ENCODE peak calls at places on chromosomes 2 and 18, in five cellular contexts. J, C, Q, X and S are unnamed samples.

GRCh38 chr2:9071032-9071431 is 67.5 kb upstream of the MBOAT2 start:
- DNase-seq in X (no peak), C (peak), J (no peak), Q (no peak), S (no peak)

GRCh38 chr18:24937624-24938285 is 414.2 kb downstream of the ZNF521 start:
- DNase-seq in Q (peak), X (no peak), J (no peak), C (no peak), S (no peak)

GRCh38 chr2:182020319-182021055 is 34.8 kb downstream of the PPP1R1C start:
- DNase-seq in X (no peak), Q (no peak), J (no peak), C (no peak), S (no peak)

GRCh38 chr18:50528806-50529205 is 31.1 kb upstream of the MAPK4 start:
- DNase-seq in J (no peak), Q (no peak), X (no peak), C (no peak), S (no peak)

GRCh38 chr2:227805578-227805977 is 8.1 kb upstream of the CCL20 start:
- DNase-seq in X (no peak), C (peak), J (peak), Q (no peak), S (no peak)

GRCh38 chr18:23257686-23258565 is 122.6 kb downstream of the CABLES1 start:
- DNase-seq in Q (no peak), X (no peak), J (peak), C (peak), S (no peak)

GRCh38 chr2:37654419-37654818 is 17.0 kb downstream of the CDC42EP3 start:
- DNase-seq in C (no peak), J (no peak), Q (no peak), X (no peak), S (no peak)

GRCh38 chr18:6059551-6059950 is 164.2 kb upstream of the TMEM200C start:
- DNase-seq in X (no peak), C (no peak), Q (no peak), J (no peak), S (no peak)

GRCh38 chr2:241126771-241127202 is 22.5 kb downstream of the PASK start:
- DNase-seq in J (no peak), Q (no peak), X (no peak), C (no peak), S (no peak)

GRCh38 chr2:119371111-119371510 is 4.3 kb downstream of the DBI start:
- DNase-seq in Q (no peak), C (no peak), X (no peak), J (peak), S (no peak)

GRCh38 chr2:26412091-26412673 is 10.5 kb downstream of the DRC1 start:
- DNase-seq in Q (no peak), X (no peak), C (no peak), J (no peak), S (no peak)

GRCh38 chr2:160210599-160211138 is 10.6 kb upstream of the ITGB6 start:
- DNase-seq in J (no peak), C (peak), X (peak), Q (peak), S (peak)

GRCh38 chr2:207202645-207203044 is 36.9 kb upstream of the KLF7 start:
- DNase-seq in Q (no peak), C (peak), X (no peak), J (no peak), S (no peak)